ENCODE peak calls at places on chromosome 10, in eight cellular contexts. Q is psoas muscle, R is prostate gland, H is Caco-2, T is neuronal stem cell, V is right cardiac atrium, A is spleen, J is uterus. U is an unnamed sample.
A peak's percentile ranks its signal among the peaks of the same experiment; 100 is the strongest.

GRCh38 chr10:11429439-11430052 is 181.9 kb downstream of the USP6NL start:
- DNase-seq in T (no peak), V (no peak), H (no peak), Q (no peak), J (no peak), A (no peak), R (no peak), U (no peak)

GRCh38 chr10:91759581-91759986 is 38.6 kb upstream of the TNKS2 start:
- DNase-seq in A (no peak), T (no peak), H (no peak), R (no peak), V (no peak), Q (no peak), J (no peak), U (no peak)

GRCh38 chr10:29279779-29280535 is 8.9 kb upstream of the LYZL1 start:
- DNase-seq in R (no peak), H (no peak), T (no peak), J (no peak), V (no peak), A (no peak), Q (no peak), U (no peak)

GRCh38 chr10:10687751-10688150 is 329.9 kb upstream of the CELF2 start:
- DNase-seq in J (no peak), H (no peak), V (no peak), R (no peak), Q (no peak), T (no peak), A (no peak), U (no peak)

GRCh38 chr10:68628576-68629127 is 68.5 kb downstream of the TET1 start:
- DNase-seq in J (no peak), V (no peak), H (no peak), T (no peak), A (no peak), R (no peak), Q (no peak), U (no peak)

GRCh38 chr10:986137-986825 is 2.0 kb upstream of the GTPBP4 start:
- DNase-seq in J (no peak), V (no peak), R (no peak), A (no peak), T (no peak), Q (no peak), H (peak; percentile 63), U (peak; percentile 52)

GRCh38 chr10:4434536-4435071 is 391.4 kb upstream of the AKR1E2 start:
- DNase-seq in T (no peak), Q (no peak), J (no peak), R (no peak), H (no peak), V (no peak), A (no peak), U (no peak)

GRCh38 chr10:121974535-121975294 is at the start of gene NSMCE4A:
- DNase-seq in J (peak; percentile 74), R (peak; percentile 70), Q (peak; percentile 93), V (peak; percentile 93), H (peak; percentile 89), T (peak; percentile 65), A (peak; percentile 95), U (peak; percentile 75)

GRCh38 chr10:52668024-52668423 is 104.6 kb downstream of the MBL2 start:
- DNase-seq in V (no peak), A (no peak), T (no peak), J (no peak), H (no peak), R (no peak), Q (no peak), U (no peak)

GRCh38 chr10:70914316-70914864 is 26.0 kb upstream of the PCBD1 start:
- DNase-seq in T (no peak), R (no peak), V (no peak), A (peak; percentile 52), J (no peak), Q (peak; percentile 19), H (no peak), U (no peak)

GRCh38 chr10:103584216-103585010 is 90.9 kb downstream of the NEURL1 start:
- DNase-seq in T (no peak), H (no peak), R (no peak), Q (peak; percentile 64), J (no peak), V (peak; percentile 81), A (peak; percentile 89), U (no peak)

GRCh38 chr10:86960863-86961434 is 2.5 kb downstream of the SNCG start:
- DNase-seq in T (no peak), V (peak; percentile 47), H (no peak), R (no peak), J (no peak), A (peak; percentile 71), Q (peak; percentile 48), U (no peak)

GRCh38 chr10:86963341-86963919 is 4.9 kb upstream of the ADIRF start:
- DNase-seq in A (peak; percentile 51), Q (no peak), R (no peak), J (no peak), H (no peak), V (peak; percentile 32), T (no peak), U (no peak)

GRCh38 chr10:86962981-86963310 is 4.5 kb downstream of the SNCG start:
- DNase-seq in V (peak; percentile 45), T (no peak), H (no peak), J (no peak), Q (no peak), R (no peak), A (peak; percentile 59), U (no peak)

GRCh38 chr10:86961481-86962091 is 3.2 kb downstream of the SNCG start:
- DNase-seq in A (peak; percentile 64), R (no peak), T (no peak), H (no peak), J (peak; percentile 17), V (peak; percentile 53), Q (no peak), U (no peak)

DNA sequence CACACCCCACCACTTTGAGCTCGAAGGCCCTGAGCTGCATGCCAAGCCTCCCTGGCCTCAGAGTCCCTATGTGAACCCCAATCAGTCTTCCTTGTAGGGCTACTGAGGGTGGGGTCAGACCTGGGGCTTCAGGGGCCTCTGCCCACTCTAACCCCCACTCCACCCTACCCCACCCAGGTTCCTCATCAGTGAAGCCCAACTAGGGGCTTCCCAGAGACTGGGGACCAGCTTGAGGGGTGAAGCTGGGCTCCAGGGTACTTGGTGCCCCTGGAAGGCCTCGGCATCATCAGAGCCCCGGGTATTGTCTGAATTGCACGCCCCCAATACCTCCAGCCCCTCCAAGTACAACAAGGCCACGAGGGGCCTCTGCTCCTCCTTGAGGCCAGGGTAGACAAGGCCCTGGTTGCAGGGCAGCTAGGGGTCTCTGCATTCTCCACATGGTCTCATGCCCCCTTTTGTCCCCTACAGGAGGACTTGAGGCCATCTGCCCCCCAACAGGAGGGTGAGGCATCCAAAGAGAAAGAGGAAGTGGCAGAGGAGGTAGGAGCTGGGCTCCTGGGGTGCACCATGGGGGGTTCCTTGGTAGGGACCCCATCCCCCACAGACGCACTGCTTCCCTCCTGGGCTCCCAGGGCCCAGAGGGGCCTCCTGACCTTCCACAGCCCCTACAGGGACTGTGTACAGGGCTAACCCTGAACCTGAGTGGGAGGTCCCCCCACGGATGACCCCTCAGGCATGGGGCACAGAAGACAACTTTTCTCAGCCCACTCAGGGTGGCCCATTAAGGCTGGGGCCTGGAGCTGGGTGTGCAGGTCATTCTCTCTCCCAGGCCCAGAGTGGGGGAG is 4.0 kb downstream of the SNCG start:
- DNase-seq in R (no peak), A (peak; percentile 59), T (no peak), Q (no peak), J (peak; percentile 8), H (no peak), V (peak; percentile 30), U (no peak)
- H3K4me1 ChIP-seq in R (no peaks in the 10 kb centered on the region), A (peaks cover 54% of the 10 kb centered on the region), T (peaks cover 30% of the 10 kb centered on the region), Q (peaks cover 15% of the 10 kb centered on the region), J (peaks cover 10% of the 10 kb centered on the region), H (peaks cover 27% of the 10 kb centered on the region), V (peaks cover 8% of the 10 kb centered on the region), U (peaks cover 31% of the 10 kb centered on the region)

DNA sequence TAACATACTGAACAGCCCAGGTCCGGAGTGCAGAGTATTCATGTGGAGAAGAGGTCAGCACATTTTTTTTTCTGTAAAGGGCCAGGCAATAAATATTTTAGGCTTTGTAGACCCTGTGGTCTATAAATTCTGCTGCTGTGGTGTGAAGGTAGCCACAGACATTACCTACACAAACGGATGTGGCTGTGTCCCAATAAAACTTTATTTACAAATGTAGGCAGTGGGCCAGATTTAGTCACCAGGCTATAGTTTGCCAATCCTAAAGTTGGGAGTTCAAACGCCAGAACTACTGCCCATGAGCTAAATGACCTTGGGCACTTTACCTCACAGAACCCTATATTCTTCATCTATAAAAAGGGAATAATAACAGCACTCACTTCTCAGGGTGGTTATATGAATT is 13.4 kb downstream of the FAM53B start:
- DNase-seq in J (no peak), V (no peak), R (no peak), A (no peak), Q (no peak), H (no peak), T (no peak), U (no peak)
- H3K4me1 ChIP-seq in J (peaks cover 13% of the 10 kb centered on the region), V (peaks cover 60% of the 10 kb centered on the region), R (peaks cover 17% of the 10 kb centered on the region), A (peaks cover 98% of the 10 kb centered on the region), Q (peaks cover 84% of the 10 kb centered on the region), H (no peaks in the 10 kb centered on the region), T (peaks cover 3% of the 10 kb centered on the region), U (peaks cover 27% of the 10 kb centered on the region)

DNA sequence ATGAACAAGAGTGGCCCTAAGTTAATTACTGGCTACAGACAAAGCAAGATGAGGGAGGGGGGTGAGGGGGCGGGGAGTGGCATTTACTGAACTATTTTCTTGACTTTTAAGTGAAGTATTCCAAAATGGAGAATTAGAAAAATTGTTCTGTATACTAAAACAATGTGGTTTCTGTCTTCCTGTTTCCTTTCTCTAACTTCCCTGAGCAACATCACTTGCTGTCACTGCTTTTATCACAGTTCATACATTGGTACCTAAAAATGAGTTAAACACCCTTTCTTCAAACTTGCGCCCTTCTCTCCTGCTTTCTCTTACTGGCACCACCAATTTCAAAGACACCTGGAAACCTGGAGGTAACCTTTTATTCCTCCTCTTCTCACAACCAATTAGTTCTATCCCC is 21.5 kb downstream of the PDZD8 start:
- DNase-seq in A (no peak), J (no peak), V (no peak), R (no peak), T (no peak), H (no peak), Q (no peak), U (no peak)
- H3K4me1 ChIP-seq in A (peaks cover 41% of the 10 kb centered on the region), J (no peaks in the 10 kb centered on the region), V (no peaks in the 10 kb centered on the region), R (no peaks in the 10 kb centered on the region), T (peaks cover 2% of the 10 kb centered on the region), H (peaks cover 10% of the 10 kb centered on the region), Q (peaks cover 10% of the 10 kb centered on the region), U (no peaks in the 10 kb centered on the region)

GRCh38 chr10:72322280-72323058 is 32.2 kb downstream of the DNAJB12 start:
- DNase-seq in R (peak; percentile 50), T (no peak), A (no peak), Q (no peak), V (peak; percentile 52), J (no peak), H (no peak), U (peak; percentile 53)
- H3K4me1 ChIP-seq in R (peaks cover 19% of the 10 kb centered on the region), T (peaks cover 27% of the 10 kb centered on the region), A (peaks cover 98% of the 10 kb centered on the region), Q (peaks cover 38% of the 10 kb centered on the region), V (peaks cover 7% of the 10 kb centered on the region), J (no peaks in the 10 kb centered on the region), H (peaks cover 44% of the 10 kb centered on the region), U (peaks cover 57% of the 10 kb centered on the region)

GRCh38 chr10:50625663-50626062 is 1.9 kb upstream of the SGMS1 start:
- DNase-seq in R (no peak), H (no peak), J (no peak), A (no peak), T (peak; percentile 3), V (no peak), Q (no peak), U (no peak)
- H3K4me1 ChIP-seq in R (peaks cover 5% of the 10 kb centered on the region), H (peaks cover 11% of the 10 kb centered on the region), J (peaks cover 5% of the 10 kb centered on the region), A (peaks cover 27% of the 10 kb centered on the region), T (no peaks in the 10 kb centered on the region), V (peaks cover 1% of the 10 kb centered on the region), Q (peaks cover 21% of the 10 kb centered on the region), U (peaks cover 11% of the 10 kb centered on the region)

GRCh38 chr10:50324680-50325393 is 73.5 kb upstream of the ASAH2 start:
- DNase-seq in R (no peak), J (no peak), T (no peak), H (no peak), A (no peak), Q (no peak), V (no peak), U (no peak)
- H3K4me1 ChIP-seq in R (no peaks in the 10 kb centered on the region), J (peaks cover 7% of the 10 kb centered on the region), T (no peaks in the 10 kb centered on the region), H (no peaks in the 10 kb centered on the region), A (peaks cover 30% of the 10 kb centered on the region), Q (peaks cover 44% of the 10 kb centered on the region), V (peaks cover 7% of the 10 kb centered on the region), U (no peaks in the 10 kb centered on the region)